ENCODE peak calls at places on chromosomes 5 and 9, in ten cellular contexts. J, H, M, W, O, K, Q, C, I and V are unnamed samples.
A peak's percentile ranks its signal among the peaks of the same experiment; 100 is the strongest.

GRCh38 chr5:129284010-129284409 is 176.1 kb upstream of the ADAMTS19 start:
- DNase-seq in J (no peak), H (no peak), M (no peak), W (no peak), O (no peak), K (no peak), Q (no peak), C (no peak), I (no peak), V (no peak)

GRCh38 chr5:155943516-155944407 is 383.2 kb upstream of the SGCD start:
- DNase-seq in J (peak; percentile 7), H (peak; percentile 5), M (peak; percentile 44), W (peak; percentile 3), O (no peak), K (no peak), Q (peak; percentile 67), C (peak; percentile 71), I (no peak), V (no peak)

GRCh38 chr5:172744106-172745104 is 26.6 kb downstream of the DUSP1 start:
- DNase-seq in J (no peak), H (peak; percentile 31), M (no peak), W (no peak), O (peak; percentile 48), K (no peak), Q (peak; percentile 56), C (no peak), I (no peak), V (no peak)

GRCh38 chr9:12191630-12192029 is 501.6 kb upstream of the TYRP1 start:
- DNase-seq in J (no peak), H (no peak), M (no peak), W (no peak), O (no peak), K (no peak), Q (no peak), C (no peak), I (no peak), V (no peak)

GRCh38 chr5:173303878-173304590 is 24.2 kb downstream of the STC2 start:
- DNase-seq in J (no peak), H (no peak), M (no peak), W (no peak), O (no peak), K (no peak), Q (no peak), C (peak; percentile 89), I (no peak), V (no peak)

GRCh38 chr5:161544350-161544765 is 2.2 kb downstream of the GABRB2 start:
- DNase-seq in J (no peak), H (no peak), M (peak; percentile 70), W (peak; percentile 44), O (no peak), K (no peak), Q (peak; percentile 27), C (peak; percentile 69), I (peak; percentile 21), V (no peak)

GRCh38 chr9:72168075-72168474 is 18.8 kb downstream of the GDA start:
- DNase-seq in J (no peak), H (no peak), M (no peak), W (no peak), O (no peak), K (no peak), Q (no peak), C (no peak), I (no peak), V (no peak)

GRCh38 chr5:130110333-130110732 is 206.1 kb downstream of the CHSY3 start:
- DNase-seq in J (no peak), H (no peak), M (no peak), W (peak; percentile 23), O (no peak), K (no peak), Q (no peak), C (no peak), I (no peak), V (no peak)

GRCh38 chr9:82404484-82405280 is 416.1 kb downstream of the SPATA31D1 start:
- DNase-seq in J (no peak), H (no peak), M (no peak), W (peak; percentile 78), O (no peak), K (no peak), Q (no peak), C (peak; percentile 7), I (no peak), V (no peak)

GRCh38 chr9:101533334-101534187 is at the start of gene RNF20:
- DNase-seq in J (peak; percentile 99), H (peak; percentile 98), M (peak; percentile 100), W (peak; percentile 99), O (peak; percentile 100), K (peak; percentile 97), Q (peak; percentile 100), C (peak; percentile 100), I (peak; percentile 99), V (peak; percentile 99)

GRCh38 chr5:122129332-122129731 is at the start of gene ZNF474:
- DNase-seq in J (no peak), H (no peak), M (no peak), W (peak; percentile 95), O (no peak), K (no peak), Q (no peak), C (peak; percentile 70), I (no peak), V (no peak)

GRCh38 chr5:36692791-36693763 is 86.7 kb downstream of the SLC1A3 start:
- DNase-seq in J (peak; percentile 12), H (no peak), M (peak; percentile 94), W (peak; percentile 70), O (peak; percentile 73), K (peak; percentile 29), Q (peak; percentile 89), C (peak; percentile 88), I (peak; percentile 43), V (no peak)

GRCh38 chr5:91341159-91341558 is 42.0 kb downstream of the ARRDC3 start:
- DNase-seq in J (no peak), H (no peak), M (no peak), W (no peak), O (no peak), K (no peak), Q (no peak), C (no peak), I (no peak), V (no peak)

GRCh38 chr5:53877243-53877642 is 316.8 kb downstream of the NDUFS4 start:
- DNase-seq in J (no peak), H (no peak), M (no peak), W (peak; percentile 82), O (no peak), K (no peak), Q (no peak), C (no peak), I (no peak), V (no peak)

GRCh38 chr9:95874989-95875304 is 544 bp upstream of the ERCC6L2 start:
- DNase-seq in J (peak; percentile 56), H (peak; percentile 51), M (no peak), W (no peak), O (peak; percentile 54), K (no peak), Q (peak; percentile 77), C (peak; percentile 34), I (no peak), V (peak; percentile 27)

GRCh38 chr9:31608881-31609280 is 775.6 kb upstream of the ACO1 start:
- DNase-seq in J (no peak), H (no peak), M (no peak), W (no peak), O (no peak), K (no peak), Q (no peak), C (no peak), I (no peak), V (no peak)

GRCh38 chr5:157511656-157512644 is 51.9 kb downstream of the NIPAL4 start:
- DNase-seq in J (no peak), H (no peak), M (no peak), W (peak; percentile 99), O (no peak), K (no peak), Q (peak; percentile 92), C (no peak), I (peak; percentile 34), V (no peak)

GRCh38 chr5:55923177-55923872 is 71.4 kb downstream of the IL6ST start:
- DNase-seq in J (peak; percentile 15), H (peak; percentile 14), M (no peak), W (no peak), O (no peak), K (peak; percentile 23), Q (peak; percentile 43), C (no peak), I (no peak), V (no peak)

GRCh38 chr9:28318515-28318914 is 745.2 kb upstream of the C9orf72 start:
- DNase-seq in J (no peak), H (no peak), M (no peak), W (no peak), O (no peak), K (no peak), Q (no peak), C (no peak), I (no peak), V (no peak)

GRCh38 chr5:35815089-35815936 is 41.4 kb upstream of the IL7R start:
- DNase-seq in J (no peak), H (peak; percentile 26), M (no peak), W (peak; percentile 40), O (no peak), K (peak; percentile 51), Q (no peak), C (peak; percentile 40), I (no peak), V (no peak)

GRCh38 chr5:142263346-142263745 is 61.5 kb downstream of the SPRY4 start:
- DNase-seq in J (no peak), H (no peak), M (no peak), W (no peak), O (no peak), K (no peak), Q (no peak), C (no peak), I (no peak), V (no peak)

GRCh38 chr5:90233496-90233895 is 176.1 kb downstream of the CETN3 start:
- DNase-seq in J (no peak), H (no peak), M (no peak), W (no peak), O (no peak), K (no peak), Q (no peak), C (no peak), I (no peak), V (no peak)

GRCh38 chr5:160685695-160686094 is 166.3 kb downstream of the ATP10B start:
- DNase-seq in J (no peak), H (no peak), M (no peak), W (no peak), O (no peak), K (no peak), Q (no peak), C (peak; percentile 36), I (no peak), V (no peak)

GRCh38 chr5:152097128-152097527 is 172.5 kb upstream of the GLRA1 start:
- DNase-seq in J (no peak), H (no peak), M (no peak), W (no peak), O (no peak), K (no peak), Q (no peak), C (no peak), I (no peak), V (no peak)

GRCh38 chr9:3758816-3759576 is 233.2 kb upstream of the RFX3 start:
- DNase-seq in J (no peak), H (no peak), M (no peak), W (no peak), O (no peak), K (no peak), Q (no peak), C (no peak), I (no peak), V (no peak)

GRCh38 chr9:16809912-16810610 is 60.4 kb downstream of the BNC2 start:
- DNase-seq in J (no peak), H (no peak), M (no peak), W (no peak), O (no peak), K (peak; percentile 4), Q (no peak), C (no peak), I (no peak), V (no peak)